ENCODE peak calls at places on chromosomes 1 and 21, in nine cellular contexts. P, M, X, H, Z, R, I, N and G are unnamed samples.

GRCh38 chr1:119316870-119317416 is 51.6 kb upstream of the HAO2 start:
- DNase-seq in P (no peak), M (no peak), X (no peak), H (no peak), Z (no peak), R (no peak), I (peak; percentile 36), N (no peak), G (no peak)

GRCh38 chr1:174871886-174872285 is 127.9 kb upstream of the CACYBP start:
- DNase-seq in P (no peak), M (no peak), X (no peak), H (no peak), Z (no peak), R (no peak), I (no peak), N (no peak), G (no peak)

GRCh38 chr1:164659621-164660414 is 100.8 kb downstream of the PBX1 start:
- DNase-seq in P (no peak), M (peak; percentile 56), X (no peak), H (no peak), Z (no peak), R (no peak), I (no peak), N (peak; percentile 56), G (no peak)

GRCh38 chr1:186864296-186864695 is 35.5 kb downstream of the PLA2G4A start:
- DNase-seq in P (no peak), M (no peak), X (no peak), H (no peak), Z (no peak), R (no peak), I (no peak), N (no peak), G (no peak)

GRCh38 chr1:109198043-109198695 is 15.5 kb upstream of the SARS1 start:
- DNase-seq in P (peak; percentile 76), M (peak; percentile 43), X (peak; percentile 85), H (peak; percentile 95), Z (peak; percentile 17), R (no peak), I (no peak), N (no peak), G (no peak)

GRCh38 chr21:36835383-36835795 is 131.1 kb downstream of the HLCS start:
- DNase-seq in P (no peak), M (no peak), X (no peak), H (no peak), Z (peak; percentile 63), R (no peak), I (no peak), N (no peak), G (no peak)

GRCh38 chr1:12314328-12314903 is 84.6 kb downstream of the VPS13D start:
- DNase-seq in P (no peak), M (no peak), X (peak; percentile 60), H (no peak), Z (no peak), R (no peak), I (no peak), N (no peak), G (no peak)

GRCh38 chr1:16628361-16629111 is 15.2 kb upstream of the NBPF1 start:
- DNase-seq in P (peak; percentile 83), M (no peak), X (no peak), H (no peak), Z (peak; percentile 29), R (peak; percentile 79), I (no peak), N (peak; percentile 31), G (no peak)

GRCh38 chr1:164440222-164440621 is 118.8 kb upstream of the PBX1 start:
- DNase-seq in P (no peak), M (peak; percentile 30), X (peak; percentile 69), H (no peak), Z (no peak), R (no peak), I (peak; percentile 49), N (no peak), G (no peak)

GRCh38 chr21:25827513-25827912 is 92.7 kb downstream of the GABPA start:
- DNase-seq in P (no peak), M (no peak), X (no peak), H (no peak), Z (no peak), R (no peak), I (no peak), N (no peak), G (no peak)

GRCh38 chr21:43603230-43603626 is 56.1 kb downstream of the HSF2BP start:
- DNase-seq in P (no peak), M (no peak), X (no peak), H (no peak), Z (peak; percentile 35), R (no peak), I (no peak), N (no peak), G (no peak)

GRCh38 chr1:212491454-212491853 is 58.7 kb downstream of the NENF start:
- DNase-seq in P (no peak), M (no peak), X (no peak), H (no peak), Z (no peak), R (no peak), I (no peak), N (no peak), G (no peak)
- H3K27ac ChIP-seq in P (no peak overlapping the region), M (no peak overlapping the region), X (no peak overlapping the region), H (no peak overlapping the region), Z (no peak overlapping the region), R (no peak overlapping the region), I (no peak overlapping the region), N (no peak overlapping the region), G (no peak overlapping the region)

GRCh38 chr1:74681449-74681848 is 7.9 kb upstream of the ERICH3 start:
- DNase-seq in P (no peak), M (no peak), X (no peak), H (no peak), Z (no peak), R (no peak), I (no peak), N (no peak), G (no peak)

GRCh38 chr1:74681001-74681400 is 7.4 kb upstream of the ERICH3 start:
- DNase-seq in P (no peak), M (no peak), X (no peak), H (no peak), Z (no peak), R (no peak), I (no peak), N (no peak), G (no peak)

GRCh38 chr1:74684301-74684700 is 10.7 kb upstream of the ERICH3 start:
- DNase-seq in P (no peak), M (no peak), X (no peak), H (no peak), Z (no peak), R (no peak), I (no peak), N (no peak), G (no peak)

GRCh38 chr1:74683656-74684055 is 10.1 kb upstream of the ERICH3 start:
- DNase-seq in P (no peak), M (no peak), X (no peak), H (no peak), Z (no peak), R (no peak), I (no peak), N (no peak), G (peak; percentile 85)

GRCh38 chr1:74679811-74680210 is 6.2 kb upstream of the ERICH3 start:
- DNase-seq in P (no peak), M (no peak), X (no peak), H (no peak), Z (no peak), R (no peak), I (no peak), N (no peak), G (no peak)
- H3K27ac ChIP-seq in P (no peak overlapping the region), M (no peak overlapping the region), X (no peak overlapping the region), H (no peak overlapping the region), Z (no peak overlapping the region), R (no peak overlapping the region), I (no peak overlapping the region), N (no peak overlapping the region), G (no peak overlapping the region)

GRCh38 chr1:179002552-179003345 is 22.9 kb upstream of the FAM20B start:
- DNase-seq in P (peak; percentile 91), M (peak; percentile 85), X (peak; percentile 74), H (no peak), Z (peak; percentile 74), R (peak; percentile 73), I (peak; percentile 93), N (peak; percentile 74), G (peak; percentile 54)

GRCh38 chr1:179012033-179012432 is 13.7 kb upstream of the FAM20B start:
- DNase-seq in P (no peak), M (no peak), X (peak; percentile 59), H (no peak), Z (no peak), R (no peak), I (no peak), N (no peak), G (no peak)

GRCh38 chr1:179010671-179011070 is 15.0 kb upstream of the FAM20B start:
- DNase-seq in P (no peak), M (no peak), X (no peak), H (no peak), Z (no peak), R (no peak), I (no peak), N (no peak), G (no peak)

GRCh38 chr1:179003474-179004066 is 22.1 kb upstream of the FAM20B start:
- DNase-seq in P (no peak), M (no peak), X (no peak), H (no peak), Z (no peak), R (no peak), I (no peak), N (no peak), G (no peak)

DNA sequence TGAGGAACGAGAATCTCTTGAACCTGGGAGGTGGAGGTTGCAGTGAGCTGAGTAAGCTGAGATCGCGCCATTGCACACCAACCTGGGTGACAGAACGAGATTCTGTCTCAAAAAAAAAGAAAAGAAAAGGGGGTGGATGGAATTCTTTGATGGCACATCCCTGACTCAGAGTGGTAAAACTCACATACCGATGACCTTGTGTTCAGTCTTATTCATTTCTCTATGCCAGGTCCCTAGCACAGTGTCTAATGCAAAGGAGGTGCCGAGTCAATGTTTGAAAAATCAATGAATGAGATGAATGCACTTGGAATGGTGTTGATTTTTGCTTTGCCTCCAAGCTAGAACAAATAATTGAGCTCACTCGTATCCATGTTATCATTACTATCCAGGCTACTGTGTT is 18.5 kb upstream of the FAM20B start:
- DNase-seq in P (no peak), M (no peak), X (no peak), H (no peak), Z (no peak), R (no peak), I (no peak), N (no peak), G (no peak)
- H3K27ac ChIP-seq in P (no peak overlapping the region), M (no peak overlapping the region), X (no peak overlapping the region), H (no peak overlapping the region), Z (no peak overlapping the region), R (no peak overlapping the region), I (no peak overlapping the region), N (no peak overlapping the region), G (no peak overlapping the region)

DNA sequence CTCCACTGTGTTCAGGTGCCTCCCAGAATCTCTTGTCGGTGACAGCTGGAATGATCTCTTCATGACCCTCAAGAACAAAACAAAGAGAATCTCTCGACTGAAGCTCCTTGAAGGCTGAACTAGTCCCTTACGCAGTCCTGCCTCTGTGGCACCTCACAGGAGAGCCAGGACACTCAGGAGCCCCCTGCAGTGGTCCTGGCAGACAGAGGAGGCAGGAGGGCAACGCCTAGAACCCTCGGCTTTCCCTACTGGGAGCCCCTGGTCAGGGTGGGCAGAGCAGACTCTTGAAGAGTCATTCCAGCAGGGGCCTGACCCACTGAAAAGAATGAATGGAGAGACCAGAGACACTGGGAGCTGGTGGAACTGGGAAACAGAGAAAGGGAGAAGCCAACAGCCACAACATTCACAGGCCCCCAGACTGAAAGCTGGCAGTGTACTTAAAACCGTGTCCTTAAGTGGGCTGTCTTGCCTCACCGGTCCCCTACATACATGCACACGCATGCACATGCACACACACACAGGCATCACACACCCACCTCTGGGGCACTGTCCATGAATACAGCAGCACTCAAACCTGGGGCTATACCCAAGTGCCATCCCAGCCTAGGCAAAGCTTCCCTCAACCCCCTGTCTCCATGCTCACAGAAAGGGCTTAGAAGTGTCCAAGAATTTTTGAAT is 67.5 kb upstream of the ANGPTL1 start:
- DNase-seq in P (no peak), M (no peak), X (no peak), H (no peak), Z (no peak), R (no peak), I (no peak), N (no peak), G (no peak)
- H3K27ac ChIP-seq in P (peak overlapping the region; percentile 89), M (no peak overlapping the region), X (no peak overlapping the region), H (no peak overlapping the region), Z (peak overlapping the region; percentile 60), R (no peak overlapping the region), I (no peak overlapping the region), N (peak overlapping the region; percentile 89), G (no peak overlapping the region)